ENCODE peak calls at places on chromosomes 12 and 14, in seven cellular contexts. N is CD8-positive, alpha-beta memory T cell; L is GM23338; D is psoas muscle; J is uterus; K is right atrium auricular region; H is left ventricle myocardium inferior. B is an unnamed sample.

GRCh38 chr12:15627995-15628945 is 160.9 kb downstream of the EPS8 start:
- DNase-seq in N (no peak), L (no peak), D (no peak), J (no peak), K (no peak), H (no peak), B (no peak)

GRCh38 chr14:72049462-72049861 is 117.2 kb downstream of the RGS6 start:
- DNase-seq in N (no peak), L (no peak), D (no peak), J (no peak), K (no peak), H (no peak), B (no peak)

GRCh38 chr12:103808239-103808880 is 32.7 kb downstream of the NT5DC3 start:
- DNase-seq in N (no peak), L (no peak), D (no peak), J (no peak), K (no peak), H (no peak), B (no peak)

GRCh38 chr12:68638721-68639395 is 28.2 kb downstream of the RAP1B start:
- DNase-seq in N (no peak), L (no peak), D (no peak), J (no peak), K (no peak), H (no peak), B (no peak)

GRCh38 chr14:52043690-52044089 is 25.2 kb downstream of the NID2 start:
- DNase-seq in N (peak), L (peak), D (no peak), J (no peak), K (no peak), H (no peak), B (no peak)

GRCh38 chr12:82740129-82741000 is 53.7 kb downstream of the TMTC2 start:
- DNase-seq in N (no peak), L (peak), D (no peak), J (no peak), K (no peak), H (no peak), B (no peak)

GRCh38 chr14:68694516-68695235 is 98.2 kb downstream of the ZFP36L1 start:
- DNase-seq in N (no peak), L (no peak), D (no peak), J (peak), K (no peak), H (no peak), B (no peak)

GRCh38 chr14:60116181-60116580 is 24.5 kb downstream of the PCNX4 start:
- DNase-seq in N (no peak), L (no peak), D (no peak), J (no peak), K (no peak), H (no peak), B (no peak)

GRCh38 chr12:110998971-110999370 is 78.6 kb upstream of the MYL2 start:
- DNase-seq in N (no peak), L (no peak), D (no peak), J (no peak), K (no peak), H (no peak), B (no peak)
- H3K4me3 ChIP-seq in N (no peak), L (no peak), D (no peak), J (no peak), K (no peak), H (no peak), B (no peak)

GRCh38 chr12:108843187-108843586 is 14.2 kb downstream of the SSH1 start:
- DNase-seq in N (no peak), L (no peak), D (no peak), J (no peak), K (no peak), H (no peak), B (no peak)
- H3K27ac ChIP-seq in N (no peak), L (no peak), D (peak), J (peak), K (peak), H (peak), B (peak)

GRCh38 chr14:55589171-55589570 is 9.2 kb downstream of the KTN1 start:
- DNase-seq in N (no peak), L (no peak), D (no peak), J (no peak), K (no peak), H (no peak), B (no peak)

GRCh38 chr14:55586411-55586810 is 6.4 kb downstream of the KTN1 start:
- DNase-seq in N (no peak), L (no peak), D (no peak), J (no peak), K (no peak), H (no peak), B (no peak)

GRCh38 chr14:55585854-55586253 is 5.8 kb downstream of the KTN1 start:
- DNase-seq in N (no peak), L (no peak), D (no peak), J (no peak), K (no peak), H (no peak), B (no peak)

GRCh38 chr14:55587847-55588246 is 7.8 kb downstream of the KTN1 start:
- DNase-seq in N (no peak), L (no peak), D (no peak), J (no peak), K (no peak), H (no peak), B (no peak)

GRCh38 chr14:55588259-55588699 is 8.3 kb downstream of the KTN1 start:
- DNase-seq in N (no peak), L (no peak), D (no peak), J (no peak), K (no peak), H (no peak), B (no peak)
- H3K4me3 ChIP-seq in N (no peak), L (no peak), D (peak), J (no peak), K (no peak), H (no peak), B (no peak)

GRCh38 chr12:116263431-116263830 is 14.1 kb downstream of the MED13L start:
- DNase-seq in N (no peak), L (no peak), D (no peak), J (no peak), K (no peak), H (no peak), B (no peak)
- H3K27ac ChIP-seq in N (no peak), L (peak), D (no peak), J (no peak), K (no peak), H (no peak), B (no peak)

GRCh38 chr14:73724696-73725095 is 10.5 kb upstream of the PNMA1 start:
- DNase-seq in N (no peak), L (no peak), D (no peak), J (no peak), K (no peak), H (no peak), B (peak)

GRCh38 chr14:73726025-73726961 is 12.1 kb upstream of the PNMA1 start:
- DNase-seq in N (no peak), L (no peak), D (no peak), J (no peak), K (no peak), H (no peak), B (peak)

GRCh38 chr14:73727181-73727580 is 13.0 kb upstream of the PNMA1 start:
- DNase-seq in N (no peak), L (no peak), D (no peak), J (no peak), K (no peak), H (no peak), B (peak)

GRCh38 chr14:73723799-73724621 is 9.8 kb upstream of the PNMA1 start:
- DNase-seq in N (no peak), L (peak), D (peak), J (peak), K (peak), H (peak), B (peak)

GRCh38 chr14:73725116-73726024 is 11.2 kb upstream of the PNMA1 start:
- DNase-seq in N (no peak), L (no peak), D (peak), J (no peak), K (no peak), H (no peak), B (peak)
- H3K4me3 ChIP-seq in N (no peak), L (no peak), D (peak), J (no peak), K (no peak), H (no peak), B (no peak)

GRCh38 chr12:57552692-57553321 is 3.0 kb downstream of the KIF5A start:
- DNase-seq in N (no peak), L (no peak), D (no peak), J (no peak), K (no peak), H (no peak), B (no peak)
- H3K27ac ChIP-seq in N (peak), L (peak), D (no peak), J (no peak), K (no peak), H (no peak), B (no peak)

DNA sequence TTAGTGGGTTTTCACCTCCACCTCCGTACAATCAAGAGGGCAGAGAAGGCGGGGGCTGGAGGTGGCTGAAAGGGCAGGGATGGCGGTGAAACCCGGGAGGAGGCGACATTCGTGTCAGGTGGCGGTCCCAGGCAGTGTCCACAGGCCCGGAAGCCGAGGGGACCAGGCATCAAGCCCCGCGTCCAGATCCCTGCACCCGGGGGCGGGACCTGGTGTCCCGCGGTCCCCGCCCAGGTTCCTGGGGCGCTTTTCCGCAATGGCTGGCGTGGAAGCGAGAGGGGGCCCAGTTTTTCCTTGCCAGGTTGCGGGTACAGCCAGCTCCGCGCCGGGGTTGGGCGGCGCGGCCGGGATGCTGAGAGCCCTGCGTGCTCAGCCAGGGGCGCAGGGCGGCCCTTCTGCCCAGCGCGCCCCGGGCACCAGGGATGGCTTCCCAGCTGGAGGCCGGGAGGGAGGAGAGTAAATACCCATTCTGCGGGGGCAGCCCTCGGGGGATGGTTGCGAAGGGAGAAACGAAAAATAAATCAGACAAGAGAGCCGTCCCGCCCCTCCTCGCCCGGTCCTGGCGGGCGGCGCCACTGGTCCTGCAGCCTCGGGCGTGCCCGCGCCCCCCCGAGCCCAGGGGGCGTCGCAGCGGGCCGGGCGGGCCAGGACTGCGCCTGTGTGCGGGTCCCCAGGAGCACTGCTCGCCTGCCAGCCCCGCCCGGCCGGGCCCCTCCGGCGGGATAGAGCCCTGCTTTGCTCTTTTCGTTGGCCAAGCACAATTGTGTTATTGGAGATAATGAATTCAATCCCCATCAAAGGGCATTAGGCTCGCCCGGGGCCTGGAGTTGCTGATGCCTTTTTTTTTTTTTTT is 11.5 kb downstream of the FOXA1 start:
- DNase-seq in N (no peak), L (peak), D (no peak), J (no peak), K (no peak), H (no peak), B (peak)
- H3K4me3 ChIP-seq in N (no peak), L (peak), D (peak), J (no peak), K (no peak), H (peak), B (peak)

GRCh38 chr14:24314377-24315193 is 3.3 kb downstream of the LTB4R start:
- DNase-seq in N (no peak), L (no peak), D (peak), J (no peak), K (no peak), H (no peak), B (no peak)

GRCh38 chr14:24315243-24315806 is 4.0 kb downstream of the LTB4R start:
- DNase-seq in N (no peak), L (no peak), D (no peak), J (no peak), K (no peak), H (no peak), B (no peak)

GRCh38 chr14:24316597-24316950 is 5.3 kb downstream of the LTB4R start:
- DNase-seq in N (no peak), L (no peak), D (no peak), J (no peak), K (no peak), H (no peak), B (no peak)

GRCh38 chr14:24317141-24317927 is 6.0 kb downstream of the LTB4R start:
- DNase-seq in N (no peak), L (no peak), D (no peak), J (no peak), K (no peak), H (no peak), B (no peak)

GRCh38 chr14:24315807-24316596 is 4.7 kb downstream of the LTB4R start:
- DNase-seq in N (no peak), L (peak), D (peak), J (peak), K (no peak), H (peak), B (peak)
- H3K27ac ChIP-seq in N (no peak), L (no peak), D (peak), J (peak), K (peak), H (peak), B (no peak)

GRCh38 chr12:95837240-95838038 is 21.3 kb upstream of the SNRPF start:
- DNase-seq in N (no peak), L (peak), D (no peak), J (no peak), K (no peak), H (no peak), B (no peak)

GRCh38 chr12:95834572-95834971 is 24.2 kb upstream of the SNRPF start:
- DNase-seq in N (no peak), L (no peak), D (no peak), J (no peak), K (no peak), H (no peak), B (no peak)

GRCh38 chr12:95838125-95838524 is 20.6 kb upstream of the SNRPF start:
- DNase-seq in N (no peak), L (no peak), D (no peak), J (no peak), K (no peak), H (no peak), B (no peak)

GRCh38 chr12:95836185-95836609 is 22.6 kb upstream of the SNRPF start:
- DNase-seq in N (no peak), L (no peak), D (no peak), J (no peak), K (no peak), H (no peak), B (no peak)

GRCh38 chr12:95836630-95837239 is 22.0 kb upstream of the SNRPF start:
- DNase-seq in N (no peak), L (no peak), D (no peak), J (no peak), K (no peak), H (no peak), B (no peak)
- H3K4me3 ChIP-seq in N (no peak), L (no peak), D (no peak), J (no peak), K (no peak), H (no peak), B (no peak)

GRCh38 chr14:74981833-74982232 is 20.9 kb upstream of the EIF2B2 start:
- DNase-seq in N (no peak), L (no peak), D (no peak), J (no peak), K (no peak), H (no peak), B (peak)
- H3K27ac ChIP-seq in N (no peak), L (no peak), D (peak), J (no peak), K (peak), H (peak), B (peak)